ENCODE peak calls at places on chromosomes 1 and 21, in nine cellular contexts. B is fibroblast of lung, V is uterus, F is colonic mucosa, C is left lung, S is HCT116, W is tibial nerve, E is lung, O is heart right ventricle. R is an unnamed sample.

GRCh38 chr1:154466879-154467767 is 34.9 kb upstream of the TDRD10 start:
- DNase-seq in O (no peak), W (no peak), B (no peak), E (no peak), C (peak; percentile 36), V (peak; percentile 32), F (no peak), S (no peak), R (no peak)

GRCh38 chr1:28027660-28028059 is 60.8 kb downstream of the EYA3 start:
- DNase-seq in B (no peak), W (no peak), O (no peak), E (no peak), F (no peak), V (no peak), C (no peak), S (no peak), R (no peak)

GRCh38 chr1:6947952-6948351 is 162.7 kb downstream of the CAMTA1 start:
- DNase-seq in V (no peak), C (no peak), W (no peak), F (no peak), O (no peak), E (no peak), B (no peak), S (no peak), R (no peak)

GRCh38 chr1:160127865-160128523 is 12.4 kb downstream of the ATP1A2 start:
- DNase-seq in B (peak; percentile 38), W (no peak), S (no peak), O (no peak), E (no peak), C (no peak), V (no peak), F (no peak), R (no peak)

GRCh38 chr1:28885472-28885877 is 28.9 kb upstream of the EPB41 start:
- DNase-seq in S (no peak), C (no peak), E (no peak), B (no peak), O (no peak), W (no peak), V (no peak), F (peak; percentile 25), R (no peak)

GRCh38 chr1:35226546-35226945 is 33.6 kb upstream of the SFPQ start:
- DNase-seq in C (no peak), E (no peak), O (no peak), S (no peak), W (no peak), F (no peak), V (no peak), B (no peak), R (no peak)

GRCh38 chr1:3541930-3542329 is 69.4 kb downstream of the MEGF6 start:
- DNase-seq in F (no peak), V (no peak), E (no peak), B (no peak), S (no peak), C (no peak), W (no peak), O (no peak), R (no peak)

GRCh38 chr1:236002572-236002971 is 62.3 kb downstream of the NID1 start:
- DNase-seq in B (no peak), E (no peak), S (no peak), C (no peak), F (no peak), O (no peak), V (no peak), W (no peak), R (no peak)

GRCh38 chr1:42807056-42807668 is 9.8 kb upstream of the ERMAP start:
- DNase-seq in S (no peak), V (no peak), E (no peak), O (no peak), F (no peak), C (no peak), B (no peak), W (no peak), R (no peak)

GRCh38 chr21:26769613-26770188 is 75.5 kb downstream of the ADAMTS1 start:
- DNase-seq in C (no peak), F (no peak), W (peak; percentile 39), O (no peak), E (no peak), S (no peak), B (peak; percentile 84), V (peak; percentile 32), R (no peak)

GRCh38 chr1:46643368-46643775 is 24.8 kb downstream of the ATPAF1 start:
- DNase-seq in S (no peak), V (no peak), O (no peak), E (no peak), F (peak; percentile 31), W (no peak), C (no peak), B (peak; percentile 96), R (peak; percentile 23)

GRCh38 chr1:1748686-1749321 is 24.6 kb upstream of the CDK11A start:
- DNase-seq in S (no peak), E (no peak), O (no peak), V (no peak), F (no peak), W (no peak), B (no peak), C (no peak), R (no peak)

GRCh38 chr1:56569661-56570060 is 9.7 kb downstream of the PLPP3 start:
- DNase-seq in F (no peak), B (no peak), S (no peak), W (no peak), E (no peak), V (no peak), O (no peak), C (no peak), R (no peak)

GRCh38 chr1:107198581-107198980 is 57.7 kb downstream of the NTNG1 start:
- DNase-seq in W (no peak), C (no peak), E (no peak), O (no peak), F (no peak), B (peak; percentile 55), S (no peak), V (no peak), R (no peak)

GRCh38 chr21:26130249-26130896 is 40.2 kb downstream of the APP start:
- DNase-seq in E (no peak), F (no peak), V (no peak), C (no peak), S (no peak), B (peak; percentile 76), O (no peak), W (no peak), R (no peak)

GRCh38 chr1:115596080-115596795 is 45.5 kb upstream of the VANGL1 start:
- DNase-seq in B (peak; percentile 14), C (no peak), V (no peak), E (no peak), W (no peak), F (no peak), S (no peak), O (no peak), R (no peak)

GRCh38 chr1:105260018-105260417 is 1510.3 kb downstream of the AMY1C start:
- DNase-seq in O (no peak), C (no peak), W (no peak), V (no peak), B (no peak), E (no peak), S (no peak), F (no peak), R (no peak)

GRCh38 chr1:6273380-6273891 is 12.5 kb upstream of the GPR153 start:
- DNase-seq in F (no peak), B (peak; percentile 66), W (no peak), V (peak; percentile 56), C (no peak), O (no peak), S (no peak), E (no peak), R (no peak)

DNA sequence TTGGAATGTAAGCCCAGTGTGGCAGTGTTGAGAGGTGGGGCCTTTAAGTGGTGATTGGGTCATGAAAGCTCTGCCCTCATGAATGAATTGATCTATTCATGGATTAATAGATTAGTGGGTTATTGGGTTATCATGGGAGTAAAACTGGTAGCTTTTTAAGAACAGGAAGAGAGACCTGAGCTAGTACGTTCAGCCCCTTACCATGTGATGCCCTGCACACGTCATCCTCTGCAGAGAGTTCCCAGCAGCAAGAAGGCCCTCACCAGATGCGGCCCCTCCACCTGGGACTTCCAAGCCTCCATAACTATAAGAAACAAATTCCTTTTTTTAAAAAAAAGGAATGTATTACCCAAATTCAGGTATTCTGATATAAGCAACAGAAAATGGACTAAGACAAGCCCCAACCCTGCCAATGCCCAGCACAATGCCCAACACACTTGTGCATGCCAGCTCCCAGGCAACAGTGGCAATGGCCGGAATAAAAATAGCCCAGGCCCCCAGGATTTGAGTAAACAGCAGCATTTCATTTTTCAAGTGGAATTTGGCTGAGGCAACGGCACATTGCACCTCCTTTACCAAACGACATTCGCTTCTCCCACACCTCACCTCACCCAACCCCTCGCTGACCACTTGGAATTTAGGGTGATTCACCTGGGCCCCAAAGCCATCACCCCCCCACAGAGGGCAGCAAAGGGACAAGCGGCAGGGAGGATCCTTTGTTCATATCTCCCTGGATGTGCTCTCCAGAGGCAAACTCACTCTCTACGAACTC is 215.9 kb downstream of the TOMM20 start:
- DNase-seq in W (no peak), O (no peak), C (no peak), E (peak; percentile 52), V (no peak), S (no peak), F (no peak), B (no peak), R (no peak)
- TF ChIP-seq CTCF in W (no peak), O (peak; percentile 26), C (no peak), E (no peak), V (no peak), S (no peak), F (no peak), B (no peak), R (no peak)

GRCh38 chr1:64471218-64471719 is 1.3 kb downstream of the CACHD1 start:
- DNase-seq in W (no peak), V (peak; percentile 47), S (no peak), O (peak; percentile 43), E (peak; percentile 47), F (peak; percentile 39), B (peak; percentile 28), C (peak; percentile 57), R (peak; percentile 20)
- H3K4me3 ChIP-seq in W (peak overlapping the region; percentile 43), V (peak overlapping the region; percentile 89), S (peak overlapping the region; percentile 78), O (peak overlapping the region; percentile 55), E (peak overlapping the region; percentile 64), F (peak overlapping the region; percentile 51), B (peak overlapping the region; percentile 70), C (peak overlapping the region; percentile 60), R (peak overlapping the region; percentile 58)

DNA sequence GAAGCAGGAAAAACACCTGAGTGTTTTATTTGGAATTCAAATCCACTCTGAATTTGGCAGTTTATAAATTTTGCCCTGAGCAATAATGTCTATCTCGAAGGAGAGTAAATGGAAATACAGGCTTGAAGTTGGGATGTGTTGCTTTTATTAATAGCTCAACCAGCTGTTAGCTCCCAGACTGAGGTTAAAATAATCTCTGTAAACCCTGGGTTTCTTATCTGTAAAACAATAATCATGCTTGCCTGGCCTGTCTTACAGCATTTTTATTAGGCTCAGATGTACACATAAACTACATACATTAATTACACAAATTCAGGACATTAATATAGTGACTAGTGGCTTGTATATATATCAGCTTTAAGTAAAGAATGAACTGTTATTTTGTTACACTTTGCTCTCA is 148.5 kb downstream of the GALNT2 start:
- DNase-seq in V (no peak), E (no peak), C (no peak), B (no peak), S (no peak), F (peak; percentile 1), W (no peak), O (no peak), R (no peak)
- H3K4me1 ChIP-seq in V (no peaks in the 10 kb centered on the region), E (peaks cover 13% of the 10 kb centered on the region), C (peaks cover 15% of the 10 kb centered on the region), B (no peaks in the 10 kb centered on the region), S (no peaks in the 10 kb centered on the region), F (peaks cover 13% of the 10 kb centered on the region), W (peaks cover 35% of the 10 kb centered on the region), O (peaks cover 49% of the 10 kb centered on the region), R (peaks cover 8% of the 10 kb centered on the region)

GRCh38 chr21:45632897-45633260 is 10.6 kb upstream of the PCBP3 start:
- DNase-seq in O (no peak), W (no peak), F (no peak), S (no peak), V (no peak), E (no peak), C (no peak), B (no peak), R (no peak)
- TF ChIP-seq CTCF in O (no peak), W (no peak), F (no peak), S (no peak), V (no peak), E (no peak), C (no peak), B (no peak), R (no peak)

R was measured in transverse colon.